ENCODE peak calls at places on chromosomes 13 and 19, in seven cellular contexts. A is thyroid gland, K is heart right ventricle, I is Calu3, G is fibroblast of pulmonary artery, Y is GM12864, B is AG09309. S is an unnamed sample.

GRCh38 chr13:33252103-33252502 is 33.5 kb downstream of the STARD13 start:
- DNase-seq in I (no peak), A (no peak), Y (no peak), G (no peak), K (peak), B (no peak), S (no peak)

GRCh38 chr19:17209126-17210036 is 5.8 kb upstream of the USE1 start:
- DNase-seq in Y (peak), G (peak), I (peak), A (no peak), B (no peak), K (no peak), S (no peak)

GRCh38 chr13:110464547-110465343 is 96.8 kb downstream of the RAB20 start:
- DNase-seq in G (no peak), Y (no peak), A (no peak), K (no peak), I (no peak), B (no peak), S (no peak)

GRCh38 chr19:18616023-18616422 is 3.4 kb downstream of the TMEM59L start:
- DNase-seq in A (no peak), I (no peak), K (no peak), Y (no peak), B (no peak), G (no peak), S (no peak)

GRCh38 chr19:45305421-45305820 is 17.3 kb downstream of the CKM start:
- DNase-seq in Y (no peak), A (no peak), G (peak), I (no peak), K (no peak), B (no peak), S (no peak)

GRCh38 chr19:5037936-5038335 is 69.0 kb downstream of the KDM4B start:
- DNase-seq in Y (no peak), K (no peak), A (no peak), G (no peak), B (no peak), I (no peak), S (no peak)

GRCh38 chr19:48342841-48343540 is 17.6 kb downstream of the EMP3 start:
- DNase-seq in Y (no peak), I (no peak), G (peak), A (no peak), B (no peak), K (no peak), S (no peak)

GRCh38 chr13:28558126-28558525 is 63.2 kb upstream of the FLT1 start:
- DNase-seq in I (no peak), B (peak), G (peak), K (no peak), A (no peak), Y (no peak), S (peak)

GRCh38 chr19:8085606-8086464 is 33.3 kb downstream of the CCL25 start:
- DNase-seq in G (no peak), K (no peak), B (no peak), I (peak), A (no peak), Y (no peak), S (no peak)

GRCh38 chr19:44552324-44552723 is 22.8 kb upstream of the CEACAM20 start:
- DNase-seq in K (peak), G (peak), Y (no peak), B (no peak), I (peak), A (peak), S (no peak)

GRCh38 chr13:101691326-101691725 is 238.9 kb downstream of the ITGBL1 start:
- DNase-seq in I (no peak), Y (no peak), B (no peak), A (no peak), G (no peak), K (no peak), S (no peak)

GRCh38 chr19:14459703-14460102 is 15.5 kb downstream of the PTGER1 start:
- DNase-seq in Y (no peak), I (no peak), A (no peak), B (no peak), G (no peak), K (no peak), S (no peak)

GRCh38 chr19:5154129-5154798 is 185.4 kb downstream of the KDM4B start:
- DNase-seq in A (no peak), Y (no peak), K (peak), G (peak), B (no peak), I (peak), S (no peak)

GRCh38 chr19:46716013-46716671 is 772 bp downstream of the PRKD2 start:
- DNase-seq in I (peak), A (peak), G (no peak), Y (no peak), B (no peak), K (no peak), S (no peak)

GRCh38 chr13:98089246-98089645 is 53.6 kb upstream of the FARP1 start:
- DNase-seq in K (no peak), G (peak), I (no peak), A (no peak), B (peak), Y (no peak), S (no peak)

GRCh38 chr13:28320884-28321574 is 173.9 kb downstream of the FLT1 start:
- DNase-seq in K (no peak), I (no peak), A (no peak), Y (no peak), G (no peak), B (no peak), S (no peak)

GRCh38 chr19:17796838-17797168 is 1.9 kb downstream of the B3GNT3 start:
- DNase-seq in I (no peak), A (no peak), B (no peak), K (no peak), G (no peak), Y (no peak), S (no peak)

GRCh38 chr13:87777395-87777794 is 106.2 kb downstream of the SLITRK5 start:
- DNase-seq in B (no peak), G (no peak), K (no peak), Y (no peak), I (no peak), A (no peak), S (no peak)

GRCh38 chr13:47518530-47518929 is 482.5 kb downstream of the SUCLA2 start:
- DNase-seq in G (no peak), A (no peak), Y (no peak), B (no peak), I (no peak), K (no peak), S (no peak)

GRCh38 chr13:66748712-66749111 is 481.4 kb downstream of the PCDH9 start:
- DNase-seq in G (no peak), Y (no peak), K (no peak), A (no peak), I (no peak), B (no peak), S (no peak)

GRCh38 chr13:85828094-85828684 is 29.0 kb upstream of the SLITRK6 start:
- DNase-seq in A (no peak), K (no peak), B (no peak), G (peak), Y (no peak), I (no peak), S (no peak)

GRCh38 chr13:93963266-93964131 is 516.0 kb downstream of the DCT start:
- DNase-seq in Y (no peak), A (no peak), I (no peak), K (no peak), B (peak), G (peak), S (no peak)

GRCh38 chr13:99335603-99336002 is 28.4 kb upstream of the GPR183 start:
- DNase-seq in Y (no peak), I (no peak), B (no peak), K (no peak), G (no peak), A (no peak), S (no peak)
- TF ChIP-seq CTCF in Y (no peak), I (no peak), B (no peak), K (no peak), G (no peak), A (no peak), S (no peak)

GRCh38 chr13:57925250-57925649 is 293.7 kb downstream of the PCDH17 start:
- DNase-seq in G (peak), Y (no peak), I (no peak), B (no peak), A (no peak), K (no peak), S (no peak)
- TF ChIP-seq CTCF in G (no peak), Y (no peak), I (no peak), B (no peak), A (no peak), K (peak), S (no peak)

GRCh38 chr13:80408270-80408669 is 67.3 kb upstream of the SPRY2 start:
- DNase-seq in K (no peak), A (no peak), G (no peak), I (no peak), Y (no peak), B (no peak), S (no peak)
- TF ChIP-seq CTCF in K (no peak), A (no peak), G (no peak), I (no peak), Y (peak), B (no peak), S (no peak)

DNA sequence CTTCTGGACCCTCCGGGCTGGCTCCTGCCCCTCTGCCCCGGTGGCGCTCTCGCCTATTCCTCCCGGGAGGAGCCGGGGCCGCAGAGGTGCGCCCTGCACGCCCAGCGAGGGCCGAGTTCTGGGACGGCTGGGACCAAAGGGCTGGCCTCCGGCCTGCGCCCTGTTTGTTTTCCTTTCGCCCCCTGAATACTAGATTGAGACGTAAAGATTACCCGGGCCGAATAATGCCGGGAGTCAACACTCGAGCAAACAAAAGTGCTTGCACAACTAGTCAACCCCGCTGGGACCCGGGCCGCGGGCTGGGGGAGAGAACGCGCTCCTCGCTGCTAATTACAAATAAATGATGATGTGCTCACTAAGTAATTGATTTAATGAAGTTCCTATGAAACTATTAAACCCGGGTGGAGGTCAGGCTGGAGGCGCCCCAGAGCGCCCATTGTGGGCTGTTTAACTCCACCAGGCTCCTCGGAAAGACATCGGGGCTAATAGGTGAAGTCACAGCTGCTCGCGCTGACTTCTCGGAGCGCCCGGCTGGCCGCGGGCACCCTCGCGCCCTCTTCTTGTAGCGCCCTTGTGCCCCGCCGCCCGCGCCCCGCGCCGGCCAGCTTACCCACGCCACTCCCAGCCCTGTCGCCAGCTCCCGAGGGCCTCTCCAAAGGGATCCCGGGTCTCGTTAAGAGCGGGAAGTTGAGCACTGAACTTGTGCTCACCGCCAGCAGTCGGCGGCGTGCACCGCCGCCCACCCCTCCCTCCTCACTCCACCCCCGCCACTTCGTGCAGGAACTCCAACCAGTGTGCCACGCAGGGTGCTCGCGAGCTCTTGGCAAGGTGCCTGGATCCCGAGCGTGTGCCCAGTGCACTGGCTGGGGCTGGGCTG is 14.9 kb downstream of the ZIC5 start:
- DNase-seq in Y (no peak), B (no peak), K (no peak), A (no peak), G (no peak), I (no peak), S (no peak)
- TF ChIP-seq CTCF in Y (no peak), B (no peak), K (no peak), A (no peak), G (no peak), I (no peak), S (no peak)

GRCh38 chr19:3107658-3108057 is 13.5 kb downstream of the GNA11 start:
- DNase-seq in G (no peak), A (no peak), Y (no peak), I (no peak), K (no peak), B (no peak), S (no peak)

GRCh38 chr19:3106509-3107141 is 12.5 kb downstream of the GNA11 start:
- DNase-seq in G (no peak), K (no peak), A (no peak), I (no peak), B (no peak), Y (no peak), S (no peak)

GRCh38 chr19:3109491-3109890 is 15.3 kb downstream of the GNA11 start:
- DNase-seq in A (no peak), G (no peak), B (no peak), K (no peak), I (no peak), Y (no peak), S (no peak)

GRCh38 chr19:3110126-3110825 is 16.1 kb downstream of the GNA11 start:
- DNase-seq in K (no peak), B (no peak), A (no peak), Y (no peak), I (no peak), G (no peak), S (no peak)

GRCh38 chr19:3108775-3109174 is 14.6 kb downstream of the GNA11 start:
- DNase-seq in K (peak), G (peak), A (peak), Y (peak), B (no peak), I (peak), S (no peak)
- TF ChIP-seq CTCF in K (peak), G (peak), A (peak), Y (peak), B (peak), I (peak), S (peak)

DNA sequence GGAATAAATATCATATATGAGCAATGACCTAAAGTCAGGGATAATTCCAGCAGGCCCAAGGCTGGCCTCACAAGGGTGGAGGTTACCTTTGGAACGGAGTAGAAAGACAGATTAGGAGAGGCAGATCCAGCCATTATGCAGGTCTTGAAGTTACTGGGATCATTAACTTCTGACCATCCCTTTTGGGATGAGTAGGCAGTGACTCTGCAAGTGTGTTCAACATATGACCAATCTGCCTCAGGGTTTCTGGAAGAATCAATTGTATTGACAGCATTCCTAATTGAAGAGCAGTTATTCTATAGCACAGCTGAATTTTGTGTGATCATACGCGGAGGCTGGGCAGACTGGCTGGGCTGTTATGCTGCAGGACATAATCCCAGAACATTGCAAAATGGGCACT is 556.3 kb downstream of the EFNB2 start:
- DNase-seq in G (no peak), A (no peak), B (no peak), Y (no peak), I (no peak), K (no peak), S (no peak)
- TF ChIP-seq CTCF in G (no peak), A (no peak), B (no peak), Y (no peak), I (no peak), K (no peak), S (no peak)

DNA sequence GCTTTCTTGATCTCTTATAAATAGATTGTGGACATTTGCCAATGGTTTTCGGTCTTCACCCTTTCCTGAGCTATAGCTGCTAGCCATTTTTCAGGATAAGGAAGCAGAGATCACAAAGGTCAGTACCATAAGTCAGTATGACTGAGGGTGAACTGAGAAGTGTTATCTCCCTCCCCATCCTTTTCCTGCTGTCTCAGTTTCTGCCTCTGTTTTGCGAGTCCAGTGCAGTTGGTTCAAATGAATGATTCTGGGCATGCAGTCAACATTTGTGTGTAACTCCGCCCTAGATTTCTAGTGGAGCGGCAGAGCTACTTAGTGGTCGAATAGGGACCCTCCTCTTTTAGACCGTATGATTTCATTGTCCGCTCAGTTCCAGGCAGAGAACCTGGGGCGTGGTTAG is 460.8 kb upstream of the ARGLU1 start:
- DNase-seq in G (no peak), Y (no peak), A (no peak), B (no peak), I (no peak), K (no peak), S (no peak)
- TF ChIP-seq CTCF in G (no peak), Y (no peak), A (no peak), B (no peak), I (no peak), K (no peak), S (no peak)